ENCODE peak calls at places on chromosome 13, in nine cellular contexts. One of them, this sample, is unnamed. For H3K4me1 and H3K27me3, the result is how much of the 10 kb centered on the place peaks cover.

GRCh38 chr13:37656247-37656940 is 57.8 kb upstream of the POSTN start:
- DNase-seq in CD8-positive, alpha-beta T cell: no peak
- DNase-seq in breast epithelium: no peak
- DNase-seq in heart left ventricle: no peak
- DNase-seq in BE2C: no peak
- DNase-seq in neuronal stem cell: no peak
- DNase-seq in thoracic aorta: no peak
- DNase-seq in uterus: no peak
- DNase-seq in IMR-90: peak
- DNase-seq in this sample: no peak

GRCh38 chr13:77975358-77976042 is 56.9 kb upstream of the EDNRB start:
- DNase-seq in heart left ventricle: no peak
- DNase-seq in neuronal stem cell: no peak
- DNase-seq in CD8-positive, alpha-beta T cell: no peak
- DNase-seq in IMR-90: no peak
- DNase-seq in thoracic aorta: no peak
- DNase-seq in breast epithelium: no peak
- DNase-seq in BE2C: no peak
- DNase-seq in uterus: no peak
- DNase-seq in this sample: no peak

GRCh38 chr13:50678464-50679162 is 164.9 kb downstream of the DLEU7 start:
- DNase-seq in breast epithelium: no peak
- DNase-seq in neuronal stem cell: no peak
- DNase-seq in IMR-90: peak
- DNase-seq in uterus: no peak
- DNase-seq in heart left ventricle: no peak
- DNase-seq in CD8-positive, alpha-beta T cell: no peak
- DNase-seq in BE2C: no peak
- DNase-seq in thoracic aorta: no peak
- DNase-seq in this sample: no peak

GRCh38 chr13:97228850-97229521 is 6.9 kb downstream of the MBNL2 start:
- DNase-seq in CD8-positive, alpha-beta T cell: no peak
- DNase-seq in IMR-90: peak
- DNase-seq in uterus: no peak
- DNase-seq in thoracic aorta: no peak
- DNase-seq in BE2C: no peak
- DNase-seq in heart left ventricle: no peak
- DNase-seq in breast epithelium: no peak
- DNase-seq in neuronal stem cell: no peak
- DNase-seq in this sample: no peak

GRCh38 chr13:37097008-37097579 is 8.4 kb downstream of the CSNK1A1L start:
- DNase-seq in IMR-90: no peak
- DNase-seq in breast epithelium: no peak
- DNase-seq in CD8-positive, alpha-beta T cell: no peak
- DNase-seq in BE2C: no peak
- DNase-seq in thoracic aorta: no peak
- DNase-seq in neuronal stem cell: no peak
- DNase-seq in uterus: no peak
- DNase-seq in heart left ventricle: no peak
- DNase-seq in this sample: no peak

GRCh38 chr13:29111446-29111845 is 291.3 kb downstream of the MTUS2 start:
- DNase-seq in thoracic aorta: no peak
- DNase-seq in heart left ventricle: no peak
- DNase-seq in uterus: no peak
- DNase-seq in neuronal stem cell: no peak
- DNase-seq in breast epithelium: no peak
- DNase-seq in CD8-positive, alpha-beta T cell: no peak
- DNase-seq in BE2C: no peak
- DNase-seq in IMR-90: no peak
- DNase-seq in this sample: no peak

GRCh38 chr13:100214886-100215285 is 126.0 kb downstream of the PCCA start:
- DNase-seq in IMR-90: peak
- DNase-seq in uterus: no peak
- DNase-seq in heart left ventricle: no peak
- DNase-seq in CD8-positive, alpha-beta T cell: no peak
- DNase-seq in BE2C: no peak
- DNase-seq in thoracic aorta: no peak
- DNase-seq in neuronal stem cell: no peak
- DNase-seq in breast epithelium: no peak
- DNase-seq in this sample: no peak

GRCh38 chr13:20495087-20496023 is 30.3 kb downstream of the CRYL1 start:
- DNase-seq in heart left ventricle: peak
- DNase-seq in thoracic aorta: peak
- DNase-seq in CD8-positive, alpha-beta T cell: peak
- DNase-seq in uterus: peak
- DNase-seq in breast epithelium: peak
- DNase-seq in BE2C: peak
- DNase-seq in IMR-90: peak
- DNase-seq in neuronal stem cell: peak
- DNase-seq in this sample: peak

GRCh38 chr13:31242935-31243334 is 43.2 kb downstream of the B3GLCT start:
- DNase-seq in heart left ventricle: no peak
- DNase-seq in IMR-90: peak
- DNase-seq in thoracic aorta: no peak
- DNase-seq in BE2C: no peak
- DNase-seq in neuronal stem cell: no peak
- DNase-seq in breast epithelium: no peak
- DNase-seq in CD8-positive, alpha-beta T cell: no peak
- DNase-seq in uterus: no peak
- DNase-seq in this sample: no peak

GRCh38 chr13:98966019-98966418 is 11.8 kb downstream of the DOCK9 start:
- DNase-seq in thoracic aorta: no peak
- DNase-seq in CD8-positive, alpha-beta T cell: no peak
- DNase-seq in BE2C: no peak
- DNase-seq in breast epithelium: no peak
- DNase-seq in neuronal stem cell: no peak
- DNase-seq in heart left ventricle: no peak
- DNase-seq in uterus: no peak
- DNase-seq in IMR-90: no peak
- DNase-seq in this sample: no peak

GRCh38 chr13:38685974-38686571 is 804 bp upstream of the FREM2 start:
- DNase-seq in IMR-90: no peak
- DNase-seq in uterus: no peak
- DNase-seq in thoracic aorta: no peak
- DNase-seq in CD8-positive, alpha-beta T cell: no peak
- DNase-seq in heart left ventricle: no peak
- DNase-seq in BE2C: no peak
- DNase-seq in neuronal stem cell: peak
- DNase-seq in breast epithelium: no peak
- DNase-seq in this sample: peak

GRCh38 chr13:41693434-41693833 is 236.1 kb downstream of the RGCC start:
- DNase-seq in heart left ventricle: no peak
- DNase-seq in thoracic aorta: no peak
- DNase-seq in neuronal stem cell: no peak
- DNase-seq in uterus: no peak
- DNase-seq in BE2C: no peak
- DNase-seq in CD8-positive, alpha-beta T cell: no peak
- DNase-seq in breast epithelium: no peak
- DNase-seq in IMR-90: no peak
- DNase-seq in this sample: no peak

GRCh38 chr13:37923236-37923635 is 53.7 kb upstream of the TRPC4 start:
- DNase-seq in breast epithelium: no peak
- DNase-seq in BE2C: no peak
- DNase-seq in IMR-90: no peak
- DNase-seq in thoracic aorta: no peak
- DNase-seq in CD8-positive, alpha-beta T cell: no peak
- DNase-seq in uterus: no peak
- DNase-seq in heart left ventricle: no peak
- DNase-seq in neuronal stem cell: no peak
- DNase-seq in this sample: no peak

GRCh38 chr13:112783135-112783945 is 93.5 kb downstream of the ATP11A start:
- DNase-seq in CD8-positive, alpha-beta T cell: peak
- DNase-seq in breast epithelium: no peak
- DNase-seq in uterus: peak
- DNase-seq in thoracic aorta: no peak
- DNase-seq in heart left ventricle: no peak
- DNase-seq in IMR-90: peak
- DNase-seq in neuronal stem cell: no peak
- DNase-seq in BE2C: no peak
- DNase-seq in this sample: no peak

GRCh38 chr13:51541809-51542258 is 42.4 kb upstream of the WDFY2 start:
- DNase-seq in CD8-positive, alpha-beta T cell: no peak
- DNase-seq in BE2C: peak
- DNase-seq in heart left ventricle: no peak
- DNase-seq in IMR-90: no peak
- DNase-seq in thoracic aorta: no peak
- DNase-seq in breast epithelium: no peak
- DNase-seq in uterus: peak
- DNase-seq in neuronal stem cell: no peak
- DNase-seq in this sample: peak

GRCh38 chr13:106529415-106530208 is 5.8 kb downstream of the EFNB2 start:
- DNase-seq in neuronal stem cell: no peak
- DNase-seq in heart left ventricle: no peak
- DNase-seq in CD8-positive, alpha-beta T cell: no peak
- DNase-seq in uterus: no peak
- DNase-seq in BE2C: no peak
- DNase-seq in breast epithelium: no peak
- DNase-seq in IMR-90: no peak
- DNase-seq in thoracic aorta: no peak
- DNase-seq in this sample: no peak
- H3K4me1 ChIP-seq in neuronal stem cell: under half
- H3K4me1 ChIP-seq in heart left ventricle: under half
- H3K4me1 ChIP-seq in CD8-positive, alpha-beta T cell: under half
- H3K4me1 ChIP-seq in uterus: under half
- H3K4me1 ChIP-seq in BE2C: under half
- H3K4me1 ChIP-seq in breast epithelium: under half
- H3K4me1 ChIP-seq in IMR-90: under half
- H3K4me1 ChIP-seq in thoracic aorta: under half
- H3K4me1 ChIP-seq in this sample: under half

GRCh38 chr13:45205124-45205523 is 4.3 kb upstream of the KCTD4 start:
- DNase-seq in thoracic aorta: no peak
- DNase-seq in neuronal stem cell: no peak
- DNase-seq in IMR-90: no peak
- DNase-seq in breast epithelium: no peak
- DNase-seq in BE2C: no peak
- DNase-seq in uterus: no peak
- DNase-seq in CD8-positive, alpha-beta T cell: no peak
- DNase-seq in heart left ventricle: no peak
- DNase-seq in this sample: no peak

GRCh38 chr13:45209229-45209628 is 8.4 kb upstream of the KCTD4 start:
- DNase-seq in IMR-90: peak
- DNase-seq in uterus: no peak
- DNase-seq in BE2C: no peak
- DNase-seq in thoracic aorta: no peak
- DNase-seq in neuronal stem cell: no peak
- DNase-seq in heart left ventricle: no peak
- DNase-seq in CD8-positive, alpha-beta T cell: no peak
- DNase-seq in breast epithelium: no peak
- DNase-seq in this sample: no peak

GRCh38 chr13:45207319-45207718 is 6.5 kb upstream of the KCTD4 start:
- DNase-seq in BE2C: no peak
- DNase-seq in thoracic aorta: no peak
- DNase-seq in IMR-90: no peak
- DNase-seq in neuronal stem cell: no peak
- DNase-seq in CD8-positive, alpha-beta T cell: no peak
- DNase-seq in breast epithelium: no peak
- DNase-seq in uterus: no peak
- DNase-seq in heart left ventricle: no peak
- DNase-seq in this sample: no peak

GRCh38 chr13:45208132-45208531 is 7.3 kb upstream of the KCTD4 start:
- DNase-seq in IMR-90: no peak
- DNase-seq in CD8-positive, alpha-beta T cell: no peak
- DNase-seq in thoracic aorta: no peak
- DNase-seq in neuronal stem cell: no peak
- DNase-seq in heart left ventricle: no peak
- DNase-seq in BE2C: no peak
- DNase-seq in uterus: no peak
- DNase-seq in breast epithelium: no peak
- DNase-seq in this sample: no peak

GRCh38 chr13:45206340-45206739 is 5.5 kb upstream of the KCTD4 start:
- DNase-seq in breast epithelium: no peak
- DNase-seq in CD8-positive, alpha-beta T cell: no peak
- DNase-seq in uterus: no peak
- DNase-seq in BE2C: no peak
- DNase-seq in neuronal stem cell: no peak
- DNase-seq in IMR-90: peak
- DNase-seq in thoracic aorta: no peak
- DNase-seq in heart left ventricle: no peak
- DNase-seq in this sample: no peak
- H3K4me3 ChIP-seq in breast epithelium: no peak
- H3K4me3 ChIP-seq in CD8-positive, alpha-beta T cell: no peak
- H3K4me3 ChIP-seq in uterus: no peak
- H3K4me3 ChIP-seq in BE2C: no peak
- H3K4me3 ChIP-seq in neuronal stem cell: no peak
- H3K4me3 ChIP-seq in IMR-90: no peak
- H3K4me3 ChIP-seq in thoracic aorta: no peak
- H3K4me3 ChIP-seq in heart left ventricle: no peak
- H3K4me3 ChIP-seq in this sample: no peak

GRCh38 chr13:27374650-27375049 is 49.8 kb upstream of the GTF3A start:
- DNase-seq in BE2C: peak
- DNase-seq in thoracic aorta: peak
- DNase-seq in heart left ventricle: peak
- DNase-seq in IMR-90: peak
- DNase-seq in breast epithelium: peak
- DNase-seq in uterus: peak
- DNase-seq in CD8-positive, alpha-beta T cell: peak
- DNase-seq in neuronal stem cell: peak
- DNase-seq in this sample: peak
- H3K27me3 ChIP-seq in BE2C: under half
- H3K27me3 ChIP-seq in thoracic aorta: under half
- H3K27me3 ChIP-seq in heart left ventricle: under half
- H3K27me3 ChIP-seq in IMR-90: under half
- H3K27me3 ChIP-seq in breast epithelium: under half
- H3K27me3 ChIP-seq in uterus: under half
- H3K27me3 ChIP-seq in CD8-positive, alpha-beta T cell: under half
- H3K27me3 ChIP-seq in neuronal stem cell: under half
- H3K27me3 ChIP-seq in this sample: under half

GRCh38 chr13:80132741-80133601 is 208.0 kb downstream of the SPRY2 start:
- DNase-seq in uterus: peak
- DNase-seq in thoracic aorta: peak
- DNase-seq in heart left ventricle: peak
- DNase-seq in breast epithelium: peak
- DNase-seq in IMR-90: peak
- DNase-seq in BE2C: peak
- DNase-seq in neuronal stem cell: no peak
- DNase-seq in CD8-positive, alpha-beta T cell: no peak
- DNase-seq in this sample: peak

GRCh38 chr13:80126382-80127068 is 214.4 kb downstream of the SPRY2 start:
- DNase-seq in IMR-90: no peak
- DNase-seq in heart left ventricle: no peak
- DNase-seq in thoracic aorta: no peak
- DNase-seq in BE2C: no peak
- DNase-seq in uterus: no peak
- DNase-seq in CD8-positive, alpha-beta T cell: no peak
- DNase-seq in breast epithelium: no peak
- DNase-seq in neuronal stem cell: no peak
- DNase-seq in this sample: no peak

GRCh38 chr13:80134360-80134759 is 206.6 kb downstream of the SPRY2 start:
- DNase-seq in neuronal stem cell: peak
- DNase-seq in heart left ventricle: no peak
- DNase-seq in BE2C: no peak
- DNase-seq in breast epithelium: no peak
- DNase-seq in IMR-90: no peak
- DNase-seq in uterus: no peak
- DNase-seq in CD8-positive, alpha-beta T cell: no peak
- DNase-seq in thoracic aorta: no peak
- DNase-seq in this sample: no peak

GRCh38 chr13:80133631-80134083 is 207.3 kb downstream of the SPRY2 start:
- DNase-seq in breast epithelium: no peak
- DNase-seq in thoracic aorta: no peak
- DNase-seq in IMR-90: no peak
- DNase-seq in CD8-positive, alpha-beta T cell: no peak
- DNase-seq in uterus: no peak
- DNase-seq in BE2C: no peak
- DNase-seq in heart left ventricle: no peak
- DNase-seq in neuronal stem cell: no peak
- DNase-seq in this sample: peak

GRCh38 chr13:80131204-80131603 is 209.7 kb downstream of the SPRY2 start:
- DNase-seq in thoracic aorta: peak
- DNase-seq in IMR-90: peak
- DNase-seq in neuronal stem cell: no peak
- DNase-seq in BE2C: peak
- DNase-seq in heart left ventricle: peak
- DNase-seq in breast epithelium: peak
- DNase-seq in uterus: peak
- DNase-seq in CD8-positive, alpha-beta T cell: no peak
- DNase-seq in this sample: peak
- H3K4me1 ChIP-seq in thoracic aorta: under half
- H3K4me1 ChIP-seq in IMR-90: under half
- H3K4me1 ChIP-seq in neuronal stem cell: under half
- H3K4me1 ChIP-seq in BE2C: under half
- H3K4me1 ChIP-seq in heart left ventricle: under half
- H3K4me1 ChIP-seq in breast epithelium: under half
- H3K4me1 ChIP-seq in uterus: under half
- H3K4me1 ChIP-seq in CD8-positive, alpha-beta T cell: under half
- H3K4me1 ChIP-seq in this sample: under half